ENCODE peak calls at places on chromosome 6, in four cellular contexts. One of them, this sample, is unnamed.

GRCh38 chr6:159742165-159742564 is 14.9 kb downstream of the WTAP start:
- DNase-seq in GM12878: no peak
- DNase-seq in SK-N-SH: no peak
- DNase-seq in WTC11: no peak
- DNase-seq in this sample: no peak

GRCh38 chr6:55033021-55033546 is 141.2 kb upstream of the HCRTR2 start:
- DNase-seq in WTC11: no peak
- DNase-seq in GM12878: no peak
- DNase-seq in SK-N-SH: no peak
- DNase-seq in this sample: no peak

GRCh38 chr6:40845588-40845987 is 193.4 kb downstream of the UNC5CL start:
- DNase-seq in GM12878: no peak
- DNase-seq in SK-N-SH: no peak
- DNase-seq in WTC11: peak; percentile 71
- DNase-seq in this sample: no peak

GRCh38 chr6:38459291-38459690 is 180.4 kb downstream of the BTBD9 start:
- DNase-seq in WTC11: no peak
- DNase-seq in SK-N-SH: no peak
- DNase-seq in GM12878: no peak
- DNase-seq in this sample: no peak

GRCh38 chr6:44608175-44608574 is 220.7 kb downstream of the CDC5L start:
- DNase-seq in SK-N-SH: no peak
- DNase-seq in GM12878: no peak
- DNase-seq in WTC11: no peak
- DNase-seq in this sample: no peak

GRCh38 chr6:9766240-9766915 is 648.5 kb downstream of the TFAP2A start:
- DNase-seq in SK-N-SH: no peak
- DNase-seq in GM12878: peak; percentile 12
- DNase-seq in WTC11: no peak
- DNase-seq in this sample: no peak

GRCh38 chr6:89386917-89387491 is 25.1 kb downstream of the RRAGD start:
- DNase-seq in GM12878: peak; percentile 41
- DNase-seq in WTC11: no peak
- DNase-seq in SK-N-SH: no peak
- DNase-seq in this sample: no peak

GRCh38 chr6:43009124-43009523 is 4.6 kb downstream of the MEA1 start:
- DNase-seq in SK-N-SH: peak; percentile 69
- DNase-seq in GM12878: no peak
- DNase-seq in WTC11: peak; percentile 36
- DNase-seq in this sample: peak; percentile 40

GRCh38 chr6:40541556-40542174 is 45.5 kb downstream of the LRFN2 start:
- DNase-seq in SK-N-SH: no peak
- DNase-seq in WTC11: no peak
- DNase-seq in GM12878: no peak
- DNase-seq in this sample: no peak

GRCh38 chr6:138450445-138450844 is 46.4 kb downstream of the HEBP2 start:
- DNase-seq in GM12878: peak; percentile 23
- DNase-seq in WTC11: no peak
- DNase-seq in SK-N-SH: no peak
- DNase-seq in this sample: no peak

GRCh38 chr6:9789201-9789600 is 625.7 kb downstream of the TFAP2A start:
- DNase-seq in SK-N-SH: no peak
- DNase-seq in GM12878: no peak
- DNase-seq in WTC11: peak; percentile 19
- DNase-seq in this sample: no peak

GRCh38 chr6:41894366-41895299 is 542 bp downstream of the USP49 start:
- DNase-seq in GM12878: no peak
- DNase-seq in WTC11: peak; percentile 13
- DNase-seq in SK-N-SH: no peak
- DNase-seq in this sample: no peak

GRCh38 chr6:159098636-159099106 is 53.9 kb upstream of the TAGAP start:
- DNase-seq in WTC11: no peak
- DNase-seq in SK-N-SH: no peak
- DNase-seq in GM12878: no peak
- DNase-seq in this sample: no peak

GRCh38 chr6:56695702-56696101 is 53.0 kb upstream of the DST start:
- DNase-seq in SK-N-SH: no peak
- DNase-seq in WTC11: no peak
- DNase-seq in GM12878: no peak
- DNase-seq in this sample: no peak

GRCh38 chr6:107812370-107812769 is 11.7 kb downstream of the SCML4 start:
- DNase-seq in GM12878: no peak
- DNase-seq in SK-N-SH: no peak
- DNase-seq in WTC11: no peak
- DNase-seq in this sample: no peak

GRCh38 chr6:87881342-87881895 is 166.2 kb upstream of the SPACA1 start:
- DNase-seq in SK-N-SH: no peak
- DNase-seq in GM12878: no peak
- DNase-seq in WTC11: no peak
- DNase-seq in this sample: no peak

GRCh38 chr6:169269180-169270076 is 15.8 kb upstream of the THBS2 start:
- DNase-seq in SK-N-SH: no peak
- DNase-seq in WTC11: no peak
- DNase-seq in GM12878: no peak
- DNase-seq in this sample: no peak

GRCh38 chr6:139378226-139378625 is 3.8 kb upstream of the CITED2 start:
- DNase-seq in GM12878: no peak
- DNase-seq in WTC11: no peak
- DNase-seq in SK-N-SH: no peak
- DNase-seq in this sample: no peak

GRCh38 chr6:33298773-33299236 is at the start of gene RGL2:
- DNase-seq in WTC11: peak; percentile 43
- DNase-seq in GM12878: no peak
- DNase-seq in SK-N-SH: peak; percentile 78
- DNase-seq in this sample: peak; percentile 82

GRCh38 chr6:79731471-79731870 is 100.3 kb downstream of the SH3BGRL2 start:
- DNase-seq in WTC11: no peak
- DNase-seq in GM12878: no peak
- DNase-seq in SK-N-SH: no peak
- DNase-seq in this sample: no peak

GRCh38 chr6:62285612-62286469 is at the start of gene KHDRBS2:
- DNase-seq in GM12878: peak; percentile 31
- DNase-seq in WTC11: peak; percentile 67
- DNase-seq in SK-N-SH: peak; percentile 30
- DNase-seq in this sample: no peak

GRCh38 chr6:110799181-110799580 is 16.1 kb downstream of the CDK19 start:
- DNase-seq in SK-N-SH: no peak
- DNase-seq in WTC11: no peak
- DNase-seq in GM12878: no peak
- DNase-seq in this sample: no peak

GRCh38 chr6:57173886-57174510 is 1.9 kb downstream of the BAG2 start:
- DNase-seq in SK-N-SH: peak; percentile 10
- DNase-seq in WTC11: no peak
- DNase-seq in GM12878: no peak
- DNase-seq in this sample: peak; percentile 37

GRCh38 chr6:43990627-43991619 is 136.3 kb downstream of the MRPL14 start:
- DNase-seq in WTC11: no peak
- DNase-seq in SK-N-SH: peak; percentile 83
- DNase-seq in GM12878: no peak
- DNase-seq in this sample: peak; percentile 64

GRCh38 chr6:121652726-121653623 is 217.5 kb downstream of the GJA1 start:
- DNase-seq in WTC11: no peak
- DNase-seq in GM12878: no peak
- DNase-seq in SK-N-SH: peak; percentile 10
- DNase-seq in this sample: no peak

GRCh38 chr6:13811627-13812358 is 2.6 kb downstream of the MCUR1 start:
- DNase-seq in SK-N-SH: no peak
- DNase-seq in WTC11: no peak
- DNase-seq in GM12878: no peak
- DNase-seq in this sample: no peak

GRCh38 chr6:75203721-75204120 is 2.1 kb downstream of the COL12A1 start:
- DNase-seq in WTC11: no peak
- DNase-seq in SK-N-SH: no peak
- DNase-seq in GM12878: no peak
- DNase-seq in this sample: no peak

GRCh38 chr6:916160-916559 is 223.2 kb upstream of the EXOC2 start:
- DNase-seq in WTC11: no peak
- DNase-seq in GM12878: no peak
- DNase-seq in SK-N-SH: no peak
- DNase-seq in this sample: no peak
- TF ChIP-seq USF1 in WTC11: no peak
- TF ChIP-seq USF1 in GM12878: no peak
- TF ChIP-seq USF1 in SK-N-SH: no peak
- TF ChIP-seq USF1 in this sample: no peak

DNA sequence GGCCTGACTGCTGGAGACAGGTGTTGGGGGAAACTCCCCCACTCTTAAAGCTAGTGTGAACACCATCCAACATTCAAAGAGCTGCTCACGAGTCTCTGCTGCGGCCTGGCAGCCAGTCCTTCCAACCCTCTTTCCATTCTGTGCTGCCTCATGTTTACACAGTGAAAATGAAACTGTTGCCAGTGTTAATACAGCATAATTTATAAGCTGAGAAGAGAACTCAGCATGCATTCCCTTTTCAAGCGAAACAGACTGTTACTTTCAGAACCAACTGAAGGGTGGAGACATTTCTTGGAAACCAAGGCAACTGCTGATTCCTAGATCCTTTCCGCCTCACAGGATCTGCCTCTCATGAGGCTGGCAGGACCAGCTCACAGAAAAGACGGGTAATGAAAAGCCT is 533.8 kb upstream of the ID4 start:
- DNase-seq in SK-N-SH: no peak
- DNase-seq in GM12878: no peak
- DNase-seq in WTC11: no peak
- DNase-seq in this sample: no peak
- TF ChIP-seq USF1 in SK-N-SH: no peak
- TF ChIP-seq USF1 in GM12878: no peak
- TF ChIP-seq USF1 in WTC11: no peak
- TF ChIP-seq USF1 in this sample: no peak

DNA sequence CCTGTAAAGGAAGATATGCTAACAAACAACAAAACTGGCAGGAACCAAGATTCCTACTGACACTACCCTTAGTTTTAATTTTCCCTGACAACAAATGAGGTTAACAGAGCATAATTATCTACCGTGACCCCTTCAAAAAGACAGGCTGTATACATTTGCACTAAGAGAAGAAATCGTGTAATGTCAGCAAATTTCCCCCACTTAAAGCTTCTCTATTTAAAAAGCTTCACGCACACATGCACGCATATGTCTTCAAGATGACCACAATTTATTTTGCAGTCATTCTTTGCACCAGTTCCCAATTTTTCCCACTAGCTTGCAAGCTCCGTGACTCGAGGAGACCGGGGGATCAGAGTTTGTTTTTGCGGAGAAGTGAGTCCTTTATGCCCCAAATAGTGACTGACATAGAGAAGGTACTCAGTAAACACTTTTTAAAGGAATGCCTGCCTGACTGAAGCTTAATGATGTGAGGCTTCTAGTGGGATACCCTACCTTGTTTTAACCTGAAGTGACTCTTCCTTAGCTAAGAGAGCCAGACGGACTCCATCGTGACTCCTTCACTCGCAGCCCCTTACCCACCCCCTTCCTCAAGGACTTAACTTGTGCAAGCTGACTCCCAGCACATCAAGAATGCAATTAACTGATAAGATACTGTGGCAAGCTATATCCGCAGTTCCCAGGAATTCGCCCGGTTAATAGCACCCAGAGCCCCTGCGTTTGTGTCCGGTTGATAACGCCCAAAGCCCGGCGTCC is 9.3 kb upstream of the NQO2 start:
- DNase-seq in SK-N-SH: no peak
- DNase-seq in WTC11: no peak
- DNase-seq in GM12878: no peak
- DNase-seq in this sample: peak; percentile 53
- TF ChIP-seq USF1 in SK-N-SH: no peak
- TF ChIP-seq USF1 in WTC11: no peak
- TF ChIP-seq USF1 in GM12878: no peak
- TF ChIP-seq USF1 in this sample: no peak

GRCh38 chr6:156866181-156866862 is 89.1 kb downstream of the ARID1B start:
- DNase-seq in SK-N-SH: no peak
- DNase-seq in WTC11: no peak
- DNase-seq in GM12878: no peak
- DNase-seq in this sample: no peak
- TF ChIP-seq USF1 in SK-N-SH: no peak
- TF ChIP-seq USF1 in WTC11: no peak
- TF ChIP-seq USF1 in GM12878: no peak
- TF ChIP-seq USF1 in this sample: no peak

GRCh38 chr6:24122139-24122538 is 3.9 kb upstream of the NRSN1 start:
- DNase-seq in GM12878: no peak
- DNase-seq in SK-N-SH: peak; percentile 17
- DNase-seq in WTC11: no peak
- DNase-seq in this sample: no peak
- TF ChIP-seq USF1 in GM12878: no peak
- TF ChIP-seq USF1 in SK-N-SH: no peak
- TF ChIP-seq USF1 in WTC11: no peak
- TF ChIP-seq USF1 in this sample: no peak

DNA sequence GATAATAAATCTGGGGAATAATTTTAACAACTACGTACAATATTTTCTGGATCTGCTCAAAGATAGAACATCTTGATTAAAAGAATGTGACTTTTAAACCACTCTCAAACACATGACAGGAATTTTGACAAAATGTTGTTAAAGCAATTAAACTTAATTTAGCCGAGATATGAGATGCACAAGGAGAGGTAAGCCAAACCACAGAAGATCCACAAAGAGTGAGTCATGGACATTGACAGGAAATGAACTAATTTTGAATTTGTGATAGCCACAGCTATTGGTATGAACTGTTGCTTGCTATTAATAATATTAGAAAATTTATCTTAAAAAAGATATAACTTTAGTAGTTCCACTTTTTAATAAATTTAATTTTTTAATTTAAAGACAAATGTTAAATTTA is 27.8 kb upstream of the VGLL2 start:
- DNase-seq in GM12878: no peak
- DNase-seq in SK-N-SH: no peak
- DNase-seq in WTC11: no peak
- DNase-seq in this sample: no peak
- TF ChIP-seq USF1 in GM12878: no peak
- TF ChIP-seq USF1 in SK-N-SH: no peak
- TF ChIP-seq USF1 in WTC11: no peak
- TF ChIP-seq USF1 in this sample: no peak

DNA sequence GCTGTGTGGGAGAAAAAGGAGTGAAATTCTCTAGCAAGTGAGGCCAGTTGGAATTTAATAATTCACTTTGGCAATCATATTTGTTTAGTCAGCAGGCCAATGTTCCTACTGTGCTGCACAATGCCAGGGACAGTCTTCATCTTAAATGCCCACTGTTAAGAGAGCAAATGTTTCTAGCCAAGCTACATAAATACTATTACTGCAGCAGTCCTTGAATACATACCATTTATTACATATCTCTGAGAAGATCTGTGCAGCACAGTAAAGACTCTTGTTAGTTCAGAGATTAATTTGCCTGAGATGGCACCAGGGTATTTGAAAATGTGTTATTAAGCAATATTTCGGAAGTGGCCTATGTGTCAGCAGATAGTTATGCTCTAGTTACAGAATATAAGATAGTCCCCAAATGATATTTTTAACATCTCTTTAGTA is 105.4 kb downstream of the OGFRL1 start:
- DNase-seq in SK-N-SH: no peak
- DNase-seq in GM12878: no peak
- DNase-seq in WTC11: no peak
- DNase-seq in this sample: no peak
- TF ChIP-seq USF1 in SK-N-SH: no peak
- TF ChIP-seq USF1 in GM12878: no peak
- TF ChIP-seq USF1 in WTC11: no peak
- TF ChIP-seq USF1 in this sample: no peak

This sample was measured in K562.